ENCODE peak calls at places on chromosomes 2 and 18, in nine cellular contexts. One of them, this sample, is unnamed.
A peak's percentile ranks its signal among the peaks of the same experiment; 100 is the strongest.

GRCh38 chr18:52907942-52908341 is 567.9 kb downstream of the DCC start:
- DNase-seq in NB4: no peak
- DNase-seq in stimulated activated CD8-positive, alpha-beta memory T cell treated with anti-CD3 and anti-CD28 coated beads, Interleukin-15, amount 100 ng/mL, for 24 hours: no peak
- DNase-seq in right lobe of liver: no peak
- DNase-seq in left ventricle myocardium superior: no peak
- DNase-seq in ELF-1: no peak
- DNase-seq in AG08395: no peak
- DNase-seq in T-cell: no peak
- DNase-seq in dermis microvascular lymphatic vessel endothelial cell: no peak
- DNase-seq in this sample: no peak

GRCh38 chr18:2400701-2401191 is 170.6 kb downstream of the METTL4 start:
- DNase-seq in T-cell: no peak
- DNase-seq in dermis microvascular lymphatic vessel endothelial cell: no peak
- DNase-seq in right lobe of liver: no peak
- DNase-seq in NB4: peak; percentile 15
- DNase-seq in left ventricle myocardium superior: no peak
- DNase-seq in stimulated activated CD8-positive, alpha-beta memory T cell treated with anti-CD3 and anti-CD28 coated beads, Interleukin-15, amount 100 ng/mL, for 24 hours: no peak
- DNase-seq in AG08395: no peak
- DNase-seq in ELF-1: no peak
- DNase-seq in this sample: no peak

GRCh38 chr2:5777089-5777488 is 84.9 kb downstream of the SOX11 start:
- DNase-seq in NB4: no peak
- DNase-seq in dermis microvascular lymphatic vessel endothelial cell: no peak
- DNase-seq in left ventricle myocardium superior: no peak
- DNase-seq in T-cell: no peak
- DNase-seq in AG08395: no peak
- DNase-seq in right lobe of liver: no peak
- DNase-seq in ELF-1: peak; percentile 55
- DNase-seq in stimulated activated CD8-positive, alpha-beta memory T cell treated with anti-CD3 and anti-CD28 coated beads, Interleukin-15, amount 100 ng/mL, for 24 hours: no peak
- DNase-seq in this sample: no peak

GRCh38 chr18:59994357-59994756 is 94.6 kb downstream of the PMAIP1 start:
- DNase-seq in left ventricle myocardium superior: no peak
- DNase-seq in T-cell: no peak
- DNase-seq in AG08395: no peak
- DNase-seq in stimulated activated CD8-positive, alpha-beta memory T cell treated with anti-CD3 and anti-CD28 coated beads, Interleukin-15, amount 100 ng/mL, for 24 hours: no peak
- DNase-seq in right lobe of liver: no peak
- DNase-seq in ELF-1: no peak
- DNase-seq in dermis microvascular lymphatic vessel endothelial cell: no peak
- DNase-seq in NB4: peak; percentile 18
- DNase-seq in this sample: no peak

GRCh38 chr2:215601990-215602721 is 166.3 kb upstream of the FN1 start:
- DNase-seq in ELF-1: no peak
- DNase-seq in right lobe of liver: no peak
- DNase-seq in AG08395: peak; percentile 47
- DNase-seq in NB4: no peak
- DNase-seq in T-cell: no peak
- DNase-seq in stimulated activated CD8-positive, alpha-beta memory T cell treated with anti-CD3 and anti-CD28 coated beads, Interleukin-15, amount 100 ng/mL, for 24 hours: no peak
- DNase-seq in left ventricle myocardium superior: no peak
- DNase-seq in dermis microvascular lymphatic vessel endothelial cell: peak; percentile 93
- DNase-seq in this sample: peak; percentile 44

GRCh38 chr2:68961380-68961779 is 8.7 kb upstream of the GKN2 start:
- DNase-seq in T-cell: no peak
- DNase-seq in left ventricle myocardium superior: no peak
- DNase-seq in ELF-1: no peak
- DNase-seq in AG08395: no peak
- DNase-seq in right lobe of liver: no peak
- DNase-seq in stimulated activated CD8-positive, alpha-beta memory T cell treated with anti-CD3 and anti-CD28 coated beads, Interleukin-15, amount 100 ng/mL, for 24 hours: no peak
- DNase-seq in NB4: no peak
- DNase-seq in dermis microvascular lymphatic vessel endothelial cell: no peak
- DNase-seq in this sample: no peak

GRCh38 chr18:58866261-58867232 is 1.9 kb downstream of the ZNF532 start:
- DNase-seq in stimulated activated CD8-positive, alpha-beta memory T cell treated with anti-CD3 and anti-CD28 coated beads, Interleukin-15, amount 100 ng/mL, for 24 hours: no peak
- DNase-seq in AG08395: peak; percentile 25
- DNase-seq in T-cell: no peak
- DNase-seq in right lobe of liver: no peak
- DNase-seq in NB4: no peak
- DNase-seq in dermis microvascular lymphatic vessel endothelial cell: no peak
- DNase-seq in left ventricle myocardium superior: no peak
- DNase-seq in ELF-1: no peak
- DNase-seq in this sample: no peak

GRCh38 chr2:12110074-12110473 is 363.6 kb downstream of the LPIN1 start:
- DNase-seq in ELF-1: no peak
- DNase-seq in AG08395: no peak
- DNase-seq in T-cell: no peak
- DNase-seq in NB4: no peak
- DNase-seq in right lobe of liver: no peak
- DNase-seq in left ventricle myocardium superior: no peak
- DNase-seq in dermis microvascular lymphatic vessel endothelial cell: peak; percentile 12
- DNase-seq in stimulated activated CD8-positive, alpha-beta memory T cell treated with anti-CD3 and anti-CD28 coated beads, Interleukin-15, amount 100 ng/mL, for 24 hours: no peak
- DNase-seq in this sample: no peak

GRCh38 chr2:22893773-22894517 is 491.0 kb upstream of the KLHL29 start:
- DNase-seq in ELF-1: no peak
- DNase-seq in AG08395: no peak
- DNase-seq in left ventricle myocardium superior: no peak
- DNase-seq in stimulated activated CD8-positive, alpha-beta memory T cell treated with anti-CD3 and anti-CD28 coated beads, Interleukin-15, amount 100 ng/mL, for 24 hours: no peak
- DNase-seq in NB4: no peak
- DNase-seq in T-cell: no peak
- DNase-seq in right lobe of liver: no peak
- DNase-seq in dermis microvascular lymphatic vessel endothelial cell: no peak
- DNase-seq in this sample: no peak

GRCh38 chr2:174473796-174474195 is 13.0 kb downstream of the GPR155 start:
- DNase-seq in stimulated activated CD8-positive, alpha-beta memory T cell treated with anti-CD3 and anti-CD28 coated beads, Interleukin-15, amount 100 ng/mL, for 24 hours: no peak
- DNase-seq in dermis microvascular lymphatic vessel endothelial cell: no peak
- DNase-seq in ELF-1: no peak
- DNase-seq in T-cell: no peak
- DNase-seq in left ventricle myocardium superior: no peak
- DNase-seq in AG08395: peak; percentile 40
- DNase-seq in NB4: no peak
- DNase-seq in right lobe of liver: no peak
- DNase-seq in this sample: no peak

GRCh38 chr2:127014630-127015029 is 92.3 kb downstream of the BIN1 start:
- DNase-seq in right lobe of liver: no peak
- DNase-seq in dermis microvascular lymphatic vessel endothelial cell: no peak
- DNase-seq in T-cell: no peak
- DNase-seq in left ventricle myocardium superior: no peak
- DNase-seq in stimulated activated CD8-positive, alpha-beta memory T cell treated with anti-CD3 and anti-CD28 coated beads, Interleukin-15, amount 100 ng/mL, for 24 hours: no peak
- DNase-seq in NB4: peak; percentile 96
- DNase-seq in AG08395: peak; percentile 84
- DNase-seq in ELF-1: no peak
- DNase-seq in this sample: peak; percentile 73

GRCh38 chr2:162113771-162114168 is 38.3 kb downstream of the GCG start:
- DNase-seq in ELF-1: no peak
- DNase-seq in AG08395: peak; percentile 71
- DNase-seq in left ventricle myocardium superior: no peak
- DNase-seq in right lobe of liver: peak; percentile 69
- DNase-seq in stimulated activated CD8-positive, alpha-beta memory T cell treated with anti-CD3 and anti-CD28 coated beads, Interleukin-15, amount 100 ng/mL, for 24 hours: no peak
- DNase-seq in T-cell: no peak
- DNase-seq in dermis microvascular lymphatic vessel endothelial cell: peak; percentile 45
- DNase-seq in NB4: peak; percentile 89
- DNase-seq in this sample: no peak

GRCh38 chr2:158716921-158717320 is 78.2 kb upstream of the DAPL1 start:
- DNase-seq in ELF-1: peak; percentile 52
- DNase-seq in stimulated activated CD8-positive, alpha-beta memory T cell treated with anti-CD3 and anti-CD28 coated beads, Interleukin-15, amount 100 ng/mL, for 24 hours: no peak
- DNase-seq in dermis microvascular lymphatic vessel endothelial cell: no peak
- DNase-seq in T-cell: no peak
- DNase-seq in left ventricle myocardium superior: no peak
- DNase-seq in AG08395: no peak
- DNase-seq in NB4: no peak
- DNase-seq in right lobe of liver: no peak
- DNase-seq in this sample: no peak

GRCh38 chr2:200742426-200742825 is 69.3 kb upstream of the BZW1 start:
- DNase-seq in ELF-1: no peak
- DNase-seq in NB4: no peak
- DNase-seq in dermis microvascular lymphatic vessel endothelial cell: peak; percentile 79
- DNase-seq in T-cell: no peak
- DNase-seq in stimulated activated CD8-positive, alpha-beta memory T cell treated with anti-CD3 and anti-CD28 coated beads, Interleukin-15, amount 100 ng/mL, for 24 hours: no peak
- DNase-seq in right lobe of liver: peak; percentile 64
- DNase-seq in AG08395: peak; percentile 77
- DNase-seq in left ventricle myocardium superior: peak; percentile 82
- DNase-seq in this sample: peak; percentile 70

GRCh38 chr2:86809481-86810121 is 18.9 kb upstream of the CD8A start:
- DNase-seq in ELF-1: peak; percentile 56
- DNase-seq in NB4: no peak
- DNase-seq in dermis microvascular lymphatic vessel endothelial cell: no peak
- DNase-seq in right lobe of liver: no peak
- DNase-seq in AG08395: no peak
- DNase-seq in left ventricle myocardium superior: no peak
- DNase-seq in T-cell: no peak
- DNase-seq in stimulated activated CD8-positive, alpha-beta memory T cell treated with anti-CD3 and anti-CD28 coated beads, Interleukin-15, amount 100 ng/mL, for 24 hours: no peak
- DNase-seq in this sample: no peak

GRCh38 chr2:239526666-239527415 is 126.0 kb upstream of the HDAC4 start:
- DNase-seq in NB4: no peak
- DNase-seq in T-cell: no peak
- DNase-seq in AG08395: no peak
- DNase-seq in ELF-1: no peak
- DNase-seq in dermis microvascular lymphatic vessel endothelial cell: no peak
- DNase-seq in left ventricle myocardium superior: peak; percentile 15
- DNase-seq in right lobe of liver: no peak
- DNase-seq in stimulated activated CD8-positive, alpha-beta memory T cell treated with anti-CD3 and anti-CD28 coated beads, Interleukin-15, amount 100 ng/mL, for 24 hours: no peak
- DNase-seq in this sample: no peak

GRCh38 chr2:10002087-10002486 is 41.3 kb upstream of the KLF11 start:
- DNase-seq in dermis microvascular lymphatic vessel endothelial cell: no peak
- DNase-seq in NB4: no peak
- DNase-seq in stimulated activated CD8-positive, alpha-beta memory T cell treated with anti-CD3 and anti-CD28 coated beads, Interleukin-15, amount 100 ng/mL, for 24 hours: no peak
- DNase-seq in AG08395: no peak
- DNase-seq in left ventricle myocardium superior: no peak
- DNase-seq in ELF-1: no peak
- DNase-seq in right lobe of liver: no peak
- DNase-seq in T-cell: no peak
- DNase-seq in this sample: no peak

GRCh38 chr2:240786355-240786841 is 33.6 kb downstream of the KIF1A start:
- DNase-seq in AG08395: no peak
- DNase-seq in left ventricle myocardium superior: peak; percentile 15
- DNase-seq in stimulated activated CD8-positive, alpha-beta memory T cell treated with anti-CD3 and anti-CD28 coated beads, Interleukin-15, amount 100 ng/mL, for 24 hours: no peak
- DNase-seq in dermis microvascular lymphatic vessel endothelial cell: no peak
- DNase-seq in NB4: no peak
- DNase-seq in ELF-1: no peak
- DNase-seq in right lobe of liver: no peak
- DNase-seq in T-cell: no peak
- DNase-seq in this sample: no peak

GRCh38 chr2:38260972-38261371 is 116.1 kb downstream of the ATL2 start:
- DNase-seq in right lobe of liver: no peak
- DNase-seq in AG08395: no peak
- DNase-seq in ELF-1: no peak
- DNase-seq in stimulated activated CD8-positive, alpha-beta memory T cell treated with anti-CD3 and anti-CD28 coated beads, Interleukin-15, amount 100 ng/mL, for 24 hours: no peak
- DNase-seq in T-cell: no peak
- DNase-seq in dermis microvascular lymphatic vessel endothelial cell: no peak
- DNase-seq in left ventricle myocardium superior: no peak
- DNase-seq in NB4: no peak
- DNase-seq in this sample: no peak

GRCh38 chr2:218745559-218746469 is 35.2 kb downstream of the TTLL4 start:
- DNase-seq in T-cell: no peak
- DNase-seq in NB4: no peak
- DNase-seq in ELF-1: no peak
- DNase-seq in right lobe of liver: no peak
- DNase-seq in left ventricle myocardium superior: peak; percentile 80
- DNase-seq in dermis microvascular lymphatic vessel endothelial cell: no peak
- DNase-seq in AG08395: peak; percentile 48
- DNase-seq in stimulated activated CD8-positive, alpha-beta memory T cell treated with anti-CD3 and anti-CD28 coated beads, Interleukin-15, amount 100 ng/mL, for 24 hours: no peak
- DNase-seq in this sample: peak; percentile 13

GRCh38 chr2:204691911-204692510 is 146.7 kb downstream of the PARD3B start:
- DNase-seq in left ventricle myocardium superior: no peak
- DNase-seq in NB4: peak; percentile 76
- DNase-seq in dermis microvascular lymphatic vessel endothelial cell: peak; percentile 86
- DNase-seq in stimulated activated CD8-positive, alpha-beta memory T cell treated with anti-CD3 and anti-CD28 coated beads, Interleukin-15, amount 100 ng/mL, for 24 hours: no peak
- DNase-seq in T-cell: no peak
- DNase-seq in ELF-1: peak; percentile 51
- DNase-seq in AG08395: peak; percentile 76
- DNase-seq in right lobe of liver: peak; percentile 68
- DNase-seq in this sample: peak; percentile 91

GRCh38 chr2:23926289-23926749 is 604 bp downstream of the ATAD2B start:
- DNase-seq in ELF-1: peak; percentile 74
- DNase-seq in NB4: peak; percentile 73
- DNase-seq in stimulated activated CD8-positive, alpha-beta memory T cell treated with anti-CD3 and anti-CD28 coated beads, Interleukin-15, amount 100 ng/mL, for 24 hours: peak; percentile 6
- DNase-seq in AG08395: peak; percentile 8
- DNase-seq in dermis microvascular lymphatic vessel endothelial cell: no peak
- DNase-seq in T-cell: peak; percentile 24
- DNase-seq in left ventricle myocardium superior: peak; percentile 68
- DNase-seq in right lobe of liver: peak; percentile 64
- DNase-seq in this sample: no peak

GRCh38 chr2:138846216-138846821 is 66.1 kb upstream of the NXPH2 start:
- DNase-seq in dermis microvascular lymphatic vessel endothelial cell: no peak
- DNase-seq in stimulated activated CD8-positive, alpha-beta memory T cell treated with anti-CD3 and anti-CD28 coated beads, Interleukin-15, amount 100 ng/mL, for 24 hours: no peak
- DNase-seq in AG08395: peak; percentile 28
- DNase-seq in left ventricle myocardium superior: no peak
- DNase-seq in NB4: peak; percentile 54
- DNase-seq in right lobe of liver: no peak
- DNase-seq in T-cell: no peak
- DNase-seq in ELF-1: no peak
- DNase-seq in this sample: peak; percentile 3

GRCh38 chr2:105814291-105814940 is 69.7 kb downstream of the NCK2 start:
- DNase-seq in left ventricle myocardium superior: no peak
- DNase-seq in stimulated activated CD8-positive, alpha-beta memory T cell treated with anti-CD3 and anti-CD28 coated beads, Interleukin-15, amount 100 ng/mL, for 24 hours: no peak
- DNase-seq in right lobe of liver: no peak
- DNase-seq in T-cell: no peak
- DNase-seq in AG08395: peak; percentile 64
- DNase-seq in ELF-1: no peak
- DNase-seq in dermis microvascular lymphatic vessel endothelial cell: no peak
- DNase-seq in NB4: no peak
- DNase-seq in this sample: no peak

GRCh38 chr2:205925373-205926337 is 160.3 kb downstream of the INO80D start:
- DNase-seq in right lobe of liver: peak; percentile 79
- DNase-seq in AG08395: peak; percentile 79
- DNase-seq in T-cell: peak; percentile 64
- DNase-seq in left ventricle myocardium superior: peak; percentile 87
- DNase-seq in dermis microvascular lymphatic vessel endothelial cell: peak; percentile 27
- DNase-seq in stimulated activated CD8-positive, alpha-beta memory T cell treated with anti-CD3 and anti-CD28 coated beads, Interleukin-15, amount 100 ng/mL, for 24 hours: peak; percentile 51
- DNase-seq in ELF-1: peak; percentile 87
- DNase-seq in NB4: peak; percentile 78
- DNase-seq in this sample: peak; percentile 42

GRCh38 chr2:121178730-121179129 is 106.3 kb downstream of the TFCP2L1 start:
- DNase-seq in T-cell: no peak
- DNase-seq in ELF-1: no peak
- DNase-seq in dermis microvascular lymphatic vessel endothelial cell: no peak
- DNase-seq in right lobe of liver: peak; percentile 7
- DNase-seq in left ventricle myocardium superior: no peak
- DNase-seq in AG08395: no peak
- DNase-seq in NB4: no peak
- DNase-seq in stimulated activated CD8-positive, alpha-beta memory T cell treated with anti-CD3 and anti-CD28 coated beads, Interleukin-15, amount 100 ng/mL, for 24 hours: no peak
- DNase-seq in this sample: no peak

GRCh38 chr2:191649519-191649918 is 28.4 kb upstream of the NABP1 start:
- DNase-seq in T-cell: no peak
- DNase-seq in dermis microvascular lymphatic vessel endothelial cell: no peak
- DNase-seq in left ventricle myocardium superior: no peak
- DNase-seq in stimulated activated CD8-positive, alpha-beta memory T cell treated with anti-CD3 and anti-CD28 coated beads, Interleukin-15, amount 100 ng/mL, for 24 hours: no peak
- DNase-seq in ELF-1: no peak
- DNase-seq in NB4: no peak
- DNase-seq in right lobe of liver: no peak
- DNase-seq in AG08395: no peak
- DNase-seq in this sample: no peak

GRCh38 chr18:62572456-62572855 is 49.6 kb downstream of the ZCCHC2 start:
- DNase-seq in T-cell: no peak
- DNase-seq in NB4: no peak
- DNase-seq in AG08395: no peak
- DNase-seq in right lobe of liver: no peak
- DNase-seq in left ventricle myocardium superior: no peak
- DNase-seq in dermis microvascular lymphatic vessel endothelial cell: no peak
- DNase-seq in stimulated activated CD8-positive, alpha-beta memory T cell treated with anti-CD3 and anti-CD28 coated beads, Interleukin-15, amount 100 ng/mL, for 24 hours: no peak
- DNase-seq in ELF-1: no peak
- DNase-seq in this sample: no peak